ENCODE peak calls at places on chromosomes 12 and 14, in four cellular contexts. One of them, this sample, is unnamed.

GRCh38 chr12:13101854-13102375 is 1.6 kb downstream of the GSG1 start:
- DNase-seq in H1: no peak
- DNase-seq in adrenal gland: no peak
- DNase-seq in GM12878: no peak
- DNase-seq in this sample: no peak

GRCh38 chr12:9784326-9784725 is 23.6 kb upstream of the CD69 start:
- DNase-seq in H1: no peak
- DNase-seq in adrenal gland: no peak
- DNase-seq in GM12878: no peak
- DNase-seq in this sample: no peak

GRCh38 chr14:29220077-29220476 is 453.5 kb downstream of the FOXG1 start:
- DNase-seq in H1: no peak
- DNase-seq in adrenal gland: no peak
- DNase-seq in GM12878: no peak
- DNase-seq in this sample: no peak

GRCh38 chr12:30145351-30146017 is 361.7 kb upstream of the TMTC1 start:
- DNase-seq in H1: no peak
- DNase-seq in adrenal gland: no peak
- DNase-seq in GM12878: no peak
- DNase-seq in this sample: no peak

GRCh38 chr14:74504874-74505617 is 11.5 kb downstream of the ISCA2 start:
- DNase-seq in H1: no peak
- DNase-seq in adrenal gland: no peak
- DNase-seq in GM12878: no peak
- DNase-seq in this sample: no peak

GRCh38 chr12:92911339-92911738 is 17.8 kb downstream of the EEA1 start:
- DNase-seq in H1: no peak
- DNase-seq in adrenal gland: no peak
- DNase-seq in GM12878: no peak
- DNase-seq in this sample: no peak

GRCh38 chr14:33959692-33960151 is 8.8 kb upstream of the EGLN3 start:
- DNase-seq in H1: no peak
- DNase-seq in adrenal gland: no peak
- DNase-seq in GM12878: no peak
- DNase-seq in this sample: no peak

GRCh38 chr14:77186911-77187648 is 5.5 kb downstream of the TMEM63C start:
- DNase-seq in H1: no peak
- DNase-seq in adrenal gland: peak
- DNase-seq in GM12878: no peak
- DNase-seq in this sample: no peak

GRCh38 chr14:53011053-53011462 is 60.2 kb upstream of the FERMT2 start:
- DNase-seq in H1: no peak
- DNase-seq in adrenal gland: peak
- DNase-seq in GM12878: no peak
- DNase-seq in this sample: peak

GRCh38 chr12:88453323-88453722 is 126.9 kb downstream of the KITLG start:
- DNase-seq in H1: no peak
- DNase-seq in adrenal gland: no peak
- DNase-seq in GM12878: no peak
- DNase-seq in this sample: no peak

GRCh38 chr12:92411687-92412086 is 266.0 kb upstream of the BTG1 start:
- DNase-seq in H1: no peak
- DNase-seq in adrenal gland: no peak
- DNase-seq in GM12878: no peak
- DNase-seq in this sample: no peak

GRCh38 chr12:50326636-50327284 is 43.4 kb upstream of the LIMA1 start:
- DNase-seq in H1: no peak
- DNase-seq in adrenal gland: peak
- DNase-seq in GM12878: no peak
- DNase-seq in this sample: no peak

GRCh38 chr12:26833692-26834168 is 736 bp upstream of the ITPR2 start:
- DNase-seq in H1: peak
- DNase-seq in adrenal gland: peak
- DNase-seq in GM12878: no peak
- DNase-seq in this sample: peak

GRCh38 chr14:35134329-35135123 is 12.2 kb downstream of the PRORP start:
- DNase-seq in H1: no peak
- DNase-seq in adrenal gland: no peak
- DNase-seq in GM12878: no peak
- DNase-seq in this sample: no peak

GRCh38 chr12:124525455-124525854 is 42.0 kb downstream of the NCOR2 start:
- DNase-seq in H1: no peak
- DNase-seq in adrenal gland: no peak
- DNase-seq in GM12878: no peak
- DNase-seq in this sample: no peak

GRCh38 chr12:52591521-52591920 is 9.7 kb downstream of the KRT72 start:
- DNase-seq in H1: no peak
- DNase-seq in adrenal gland: no peak
- DNase-seq in GM12878: no peak
- DNase-seq in this sample: no peak

GRCh38 chr14:62159314-62159713 is 397.1 kb downstream of the SNAPC1 start:
- DNase-seq in H1: no peak
- DNase-seq in adrenal gland: no peak
- DNase-seq in GM12878: no peak
- DNase-seq in this sample: no peak

GRCh38 chr14:73591690-73592448 is at the start of gene ACOT4:
- DNase-seq in H1: peak
- DNase-seq in adrenal gland: peak
- DNase-seq in GM12878: no peak
- DNase-seq in this sample: no peak

GRCh38 chr14:89252887-89253532 is 164.0 kb downstream of the FOXN3 start:
- DNase-seq in H1: no peak
- DNase-seq in adrenal gland: no peak
- DNase-seq in GM12878: no peak
- DNase-seq in this sample: no peak

GRCh38 chr12:64757778-64758177 is 1.4 kb downstream of the GNS start:
- DNase-seq in H1: no peak
- DNase-seq in adrenal gland: no peak
- DNase-seq in GM12878: no peak
- DNase-seq in this sample: no peak

GRCh38 chr14:63833728-63834127 is 19.1 kb upstream of the SYNE2 start:
- DNase-seq in H1: no peak
- DNase-seq in adrenal gland: no peak
- DNase-seq in GM12878: no peak
- DNase-seq in this sample: no peak

GRCh38 chr14:79464468-79464867 is 746.8 kb downstream of the DIO2 start:
- DNase-seq in H1: no peak
- DNase-seq in adrenal gland: no peak
- DNase-seq in GM12878: no peak
- DNase-seq in this sample: no peak

GRCh38 chr14:93941293-93941910 is 14.3 kb downstream of the FAM181A start:
- DNase-seq in H1: no peak
- DNase-seq in adrenal gland: no peak
- DNase-seq in GM12878: no peak
- DNase-seq in this sample: no peak

GRCh38 chr14:99809376-99809775 is 16.2 kb downstream of the EML1 start:
- DNase-seq in H1: no peak
- DNase-seq in adrenal gland: peak
- DNase-seq in GM12878: no peak
- DNase-seq in this sample: peak

GRCh38 chr12:79174656-79175055 is 310.1 kb downstream of the SYT1 start:
- DNase-seq in H1: no peak
- DNase-seq in adrenal gland: no peak
- DNase-seq in GM12878: no peak
- DNase-seq in this sample: no peak

GRCh38 chr14:76546426-76547221 is 170.7 kb downstream of the ESRRB start:
- DNase-seq in H1: peak
- DNase-seq in adrenal gland: peak
- DNase-seq in GM12878: no peak
- DNase-seq in this sample: no peak

GRCh38 chr12:26273811-26274210 is 78.4 kb downstream of the SSPN start:
- DNase-seq in H1: no peak
- DNase-seq in adrenal gland: no peak
- DNase-seq in GM12878: no peak
- DNase-seq in this sample: no peak

GRCh38 chr12:82326905-82327503 is 31.2 kb downstream of the CCDC59 start:
- DNase-seq in H1: no peak
- DNase-seq in adrenal gland: no peak
- DNase-seq in GM12878: no peak
- DNase-seq in this sample: no peak

GRCh38 chr12:79058342-79058741 is 193.8 kb downstream of the SYT1 start:
- DNase-seq in H1: no peak
- DNase-seq in adrenal gland: no peak
- DNase-seq in GM12878: no peak
- DNase-seq in this sample: no peak

GRCh38 chr12:124545508-124546418 is 21.6 kb downstream of the NCOR2 start:
- DNase-seq in H1: no peak
- DNase-seq in adrenal gland: peak
- DNase-seq in GM12878: peak
- DNase-seq in this sample: no peak

GRCh38 chr12:32522322-32523221 is 123.2 kb downstream of the FGD4 start:
- DNase-seq in H1: no peak
- DNase-seq in adrenal gland: no peak
- DNase-seq in GM12878: peak
- DNase-seq in this sample: no peak

GRCh38 chr12:45938566-45938965 is 51.8 kb downstream of the SCAF11 start:
- DNase-seq in H1: no peak
- DNase-seq in adrenal gland: no peak
- DNase-seq in GM12878: no peak
- DNase-seq in this sample: no peak

GRCh38 chr12:121792607-121793500 is 634 bp downstream of the RHOF start:
- DNase-seq in H1: no peak
- DNase-seq in adrenal gland: peak
- DNase-seq in GM12878: no peak
- DNase-seq in this sample: no peak

GRCh38 chr14:105204931-105205717 is 24.0 kb upstream of the NUDT14 start:
- DNase-seq in H1: no peak
- DNase-seq in adrenal gland: no peak
- DNase-seq in GM12878: no peak
- DNase-seq in this sample: no peak

GRCh38 chr12:122845041-122845864 is 10.0 kb downstream of the HIP1R start:
- DNase-seq in H1: peak
- DNase-seq in adrenal gland: peak
- DNase-seq in GM12878: no peak
- DNase-seq in this sample: no peak

GRCh38 chr12:19915392-19916192 is 452.7 kb upstream of the PDE3A start:
- DNase-seq in H1: no peak
- DNase-seq in adrenal gland: no peak
- DNase-seq in GM12878: no peak
- DNase-seq in this sample: no peak

GRCh38 chr14:74961238-74961911 is 6.0 kb upstream of the PGF start:
- DNase-seq in H1: no peak
- DNase-seq in adrenal gland: no peak
- DNase-seq in GM12878: no peak
- DNase-seq in this sample: no peak

GRCh38 chr12:6567824-6568617 is at the start of gene NOP2:
- DNase-seq in H1: peak
- DNase-seq in adrenal gland: peak
- DNase-seq in GM12878: peak
- DNase-seq in this sample: peak
- TF ChIP-seq POLR2A in H1: peak
- TF ChIP-seq POLR2A in adrenal gland: peak
- TF ChIP-seq POLR2A in GM12878: peak
- TF ChIP-seq POLR2A in this sample: peak

GRCh38 chr12:116604883-116605641 is 45.9 kb downstream of the MAP1LC3B2 start:
- DNase-seq in H1: no peak
- DNase-seq in adrenal gland: no peak
- DNase-seq in GM12878: no peak
- DNase-seq in this sample: peak
- H3K4me3 ChIP-seq in H1: no peak
- H3K4me3 ChIP-seq in adrenal gland: no peak
- H3K4me3 ChIP-seq in GM12878: no peak
- H3K4me3 ChIP-seq in this sample: peak

GRCh38 chr12:129870146-129870545 is 33.7 kb downstream of the TMEM132D start:
- DNase-seq in H1: no peak
- DNase-seq in adrenal gland: no peak
- DNase-seq in GM12878: no peak
- DNase-seq in this sample: no peak

GRCh38 chr12:129863938-129864337 is 39.9 kb downstream of the TMEM132D start:
- DNase-seq in H1: no peak
- DNase-seq in adrenal gland: no peak
- DNase-seq in GM12878: no peak
- DNase-seq in this sample: no peak

GRCh38 chr12:129870796-129871195 is 33.0 kb downstream of the TMEM132D start:
- DNase-seq in H1: no peak
- DNase-seq in adrenal gland: no peak
- DNase-seq in GM12878: no peak
- DNase-seq in this sample: no peak

GRCh38 chr12:129871991-129872969 is 31.5 kb downstream of the TMEM132D start:
- DNase-seq in H1: peak
- DNase-seq in adrenal gland: no peak
- DNase-seq in GM12878: no peak
- DNase-seq in this sample: no peak

GRCh38 chr12:129868566-129868965 is 35.3 kb downstream of the TMEM132D start:
- DNase-seq in H1: no peak
- DNase-seq in adrenal gland: no peak
- DNase-seq in GM12878: no peak
- DNase-seq in this sample: no peak
- TF ChIP-seq POLR2A in H1: no peak
- TF ChIP-seq POLR2A in adrenal gland: no peak
- TF ChIP-seq POLR2A in GM12878: no peak
- TF ChIP-seq POLR2A in this sample: no peak

GRCh38 chr14:31421200-31421599 is 850 bp upstream of the HEATR5A start:
- DNase-seq in H1: no peak
- DNase-seq in adrenal gland: no peak
- DNase-seq in GM12878: no peak
- DNase-seq in this sample: no peak
- H3K4me3 ChIP-seq in H1: no peak
- H3K4me3 ChIP-seq in adrenal gland: peak
- H3K4me3 ChIP-seq in GM12878: peak
- H3K4me3 ChIP-seq in this sample: no peak

GRCh38 chr14:67239582-67239981 is 1.7 kb upstream of the PALS1 start:
- DNase-seq in H1: no peak
- DNase-seq in adrenal gland: no peak
- DNase-seq in GM12878: no peak
- DNase-seq in this sample: no peak

GRCh38 chr14:67237591-67237990 is 3.6 kb upstream of the PALS1 start:
- DNase-seq in H1: no peak
- DNase-seq in adrenal gland: no peak
- DNase-seq in GM12878: no peak
- DNase-seq in this sample: no peak

GRCh38 chr14:67241416-67242362 is at the start of gene PALS1:
- DNase-seq in H1: peak
- DNase-seq in adrenal gland: peak
- DNase-seq in GM12878: peak
- DNase-seq in this sample: peak

GRCh38 chr14:67240168-67240932 is 885 bp upstream of the PALS1 start:
- DNase-seq in H1: peak
- DNase-seq in adrenal gland: peak
- DNase-seq in GM12878: no peak
- DNase-seq in this sample: peak

GRCh38 chr14:67240978-67241415 is 238 bp upstream of the PALS1 start:
- DNase-seq in H1: peak
- DNase-seq in adrenal gland: peak
- DNase-seq in GM12878: peak
- DNase-seq in this sample: peak
- TF ChIP-seq POLR2A in H1: no peak
- TF ChIP-seq POLR2A in adrenal gland: peak
- TF ChIP-seq POLR2A in GM12878: peak
- TF ChIP-seq POLR2A in this sample: peak